ENCODE peak calls at places on chromosomes 16 and 17, in four cellular contexts. O is A549, E is heart left ventricle, D is tibial artery. X is an unnamed sample. For H3K4me1, the result is how much of the 10 kb centered on the place peaks cover.

GRCh38 chr17:16447676-16448075 is 32.3 kb downstream of the TRPV2 start:
- DNase-seq in E (no peak), D (no peak), O (no peak), X (no peak)

GRCh38 chr16:77833906-77834599 is 45.7 kb downstream of the VAT1L start:
- DNase-seq in O (no peak), D (no peak), E (no peak), X (no peak)

GRCh38 chr16:67148656-67149275 is 2.0 kb downstream of the B3GNT9 start:
- DNase-seq in O (no peak), D (no peak), E (no peak), X (no peak)

GRCh38 chr17:79625706-79626105 is 14.9 kb upstream of the RBFOX3 start:
- DNase-seq in D (no peak), O (no peak), E (peak), X (no peak)

GRCh38 chr17:69581061-69581955 is 166.8 kb downstream of the MAP2K6 start:
- DNase-seq in O (no peak), D (no peak), E (peak), X (no peak)

GRCh38 chr17:48499248-48499647 is 31.6 kb downstream of the HOXB1 start:
- DNase-seq in O (no peak), E (no peak), D (no peak), X (no peak)

GRCh38 chr16:46629331-46629843 is 8.2 kb upstream of the SHCBP1 start:
- DNase-seq in E (no peak), O (peak), D (no peak), X (no peak)

GRCh38 chr17:12789075-12789975 is at the start of gene ARHGAP44:
- DNase-seq in E (peak), D (peak), O (peak), X (no peak)

GRCh38 chr16:86681440-86681838 is 103.1 kb downstream of the FOXL1 start:
- DNase-seq in O (no peak), D (peak), E (peak), X (no peak)

GRCh38 chr16:23248261-23249194 is 53.6 kb upstream of the SCNN1B start:
- DNase-seq in D (no peak), E (no peak), O (no peak), X (no peak)

GRCh38 chr17:42275527-42276358 is 448 bp downstream of the STAT5B start:
- DNase-seq in O (no peak), D (no peak), E (peak), X (peak)

GRCh38 chr17:40646791-40647548 is 648 bp downstream of the SMARCE1 start:
- DNase-seq in D (no peak), E (no peak), O (no peak), X (no peak)

GRCh38 chr16:27314161-27314723 is 468 bp downstream of the IL4R start:
- DNase-seq in O (peak), E (peak), D (peak), X (peak)
- H3K4me1 ChIP-seq in O (under half), E (half or more), D (half or more), X (under half)

GRCh38 chr17:36069131-36069530 is 5.1 kb downstream of the CCL18 start:
- DNase-seq in D (no peak), E (no peak), O (no peak), X (no peak)
- H3K4me1 ChIP-seq in D (under half), E (under half), O (under half), X (under half)

GRCh38 chr17:81034779-81035388 is at the start of gene BAIAP2:
- DNase-seq in D (peak), E (peak), O (peak), X (peak)
- H3K4me1 ChIP-seq in D (under half), E (half or more), O (under half), X (under half)

DNA sequence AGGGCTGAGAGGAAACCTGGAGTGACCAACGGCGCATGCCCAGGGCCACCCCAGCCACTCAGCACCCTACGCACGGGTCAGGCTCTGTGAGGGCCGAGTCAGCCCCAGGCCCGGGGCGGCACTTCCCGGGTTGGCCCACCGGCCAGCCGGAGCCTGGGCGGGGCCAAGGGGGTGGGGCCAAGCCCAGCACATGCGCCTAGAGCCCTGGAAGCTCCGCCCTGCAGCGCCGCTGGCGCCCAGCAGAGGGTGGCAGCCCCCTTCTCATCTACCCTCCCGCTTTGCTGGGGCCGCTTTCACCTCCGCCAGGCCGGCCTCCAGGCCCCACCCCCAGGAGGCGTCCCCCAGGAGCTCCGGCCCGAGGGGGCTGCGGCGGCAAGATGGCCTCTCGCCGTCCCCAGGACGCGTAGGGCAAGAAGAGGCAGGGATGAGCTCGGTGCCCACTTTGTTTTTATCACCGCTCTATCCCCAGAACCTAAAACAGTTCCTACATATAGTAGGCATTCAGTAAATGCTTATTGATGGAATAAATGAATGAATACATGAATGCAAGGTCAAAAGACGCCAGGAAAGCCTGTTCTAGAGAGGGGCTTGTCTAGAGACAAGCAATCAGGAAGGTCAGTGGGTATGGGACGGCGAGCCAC is 31.3 kb downstream of the MYO18A start:
- DNase-seq in E (peak), O (peak), D (peak), X (peak)
- H3K4me1 ChIP-seq in E (half or more), O (half or more), D (under half), X (under half)

DNA sequence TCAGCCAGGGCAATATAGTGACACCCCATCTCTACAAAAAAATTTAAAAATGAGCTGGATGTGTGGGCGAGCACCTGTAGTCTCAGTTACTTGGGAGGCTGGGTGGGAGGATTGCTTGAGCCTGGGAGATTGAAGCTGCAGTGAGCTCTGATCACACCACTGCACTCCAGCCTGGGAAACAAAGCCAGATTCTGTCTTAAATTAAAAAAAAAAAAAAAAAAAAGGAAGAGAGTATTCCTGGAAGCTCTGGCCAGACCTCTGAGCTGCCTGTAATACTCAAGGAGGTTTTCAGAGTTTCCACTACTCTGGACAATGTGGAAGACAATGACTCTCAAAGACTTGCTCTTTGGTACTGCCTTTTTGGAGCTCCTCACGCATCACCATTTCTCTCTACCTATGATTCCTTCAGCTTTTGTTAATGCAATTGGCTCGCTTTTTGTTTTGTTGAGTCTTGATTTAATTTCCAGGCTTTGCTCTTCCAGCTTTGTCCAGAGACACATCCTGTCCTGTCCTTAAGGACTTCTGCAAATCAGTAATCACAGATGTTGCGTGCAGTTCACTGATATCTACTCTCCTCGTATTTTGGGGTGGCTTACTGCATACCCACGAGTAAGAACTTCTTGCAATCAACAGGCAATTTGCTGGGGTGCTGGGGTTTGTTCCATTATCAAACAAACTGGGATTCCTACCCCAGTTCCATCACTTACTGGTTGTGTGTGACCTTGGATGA is 10.8 kb downstream of the CHD9 start:
- DNase-seq in O (no peak), E (peak), D (no peak), X (no peak)
- H3K4me1 ChIP-seq in O (under half), E (half or more), D (under half), X (under half)